ENCODE peak calls at places on chromosomes 7 and 10, in five cellular contexts. W is ascending aorta, D is transverse colon, I is K562, U is tibial artery. K is an unnamed sample.

GRCh38 chr10:71636588-71636987 is 83.0 kb downstream of the C10orf105 start:
- DNase-seq in U (no peak), I (no peak), D (no peak), W (no peak), K (no peak)

GRCh38 chr7:92953657-92954056 is 117.3 kb upstream of the CDK6 start:
- DNase-seq in U (no peak), W (no peak), D (no peak), I (no peak), K (no peak)

GRCh38 chr7:30252885-30253795 is 31.3 kb upstream of the ZNRF2 start:
- DNase-seq in D (peak), U (peak), I (no peak), W (no peak), K (peak)

GRCh38 chr7:6181136-6181535 is 91.3 kb downstream of the CYTH3 start:
- DNase-seq in W (peak), I (no peak), D (no peak), U (no peak), K (no peak)

GRCh38 chr10:83990126-83990525 is 149.2 kb upstream of the GHITM start:
- DNase-seq in D (peak), I (no peak), U (no peak), W (no peak), K (no peak)

GRCh38 chr7:51629206-51629605 is 312.6 kb upstream of the COBL start:
- DNase-seq in U (no peak), W (no peak), I (no peak), D (no peak), K (no peak)

GRCh38 chr10:115951242-115951641 is 321.8 kb downstream of the GFRA1 start:
- DNase-seq in D (no peak), I (no peak), U (no peak), W (no peak), K (no peak)

GRCh38 chr10:101536800-101537199 is 51.3 kb downstream of the POLL start:
- DNase-seq in D (no peak), I (peak), U (no peak), W (no peak), K (no peak)

GRCh38 chr7:15504376-15504775 is 57.4 kb downstream of the AGMO start:
- DNase-seq in U (no peak), W (no peak), I (no peak), D (no peak), K (no peak)

GRCh38 chr10:67086324-67087139 is 160.7 kb downstream of the LRRTM3 start:
- DNase-seq in W (no peak), D (no peak), I (no peak), U (no peak), K (no peak)

GRCh38 chr10:67965456-67965855 is 81.0 kb downstream of the SIRT1 start:
- DNase-seq in D (no peak), W (no peak), U (no peak), I (no peak), K (no peak)

DNA sequence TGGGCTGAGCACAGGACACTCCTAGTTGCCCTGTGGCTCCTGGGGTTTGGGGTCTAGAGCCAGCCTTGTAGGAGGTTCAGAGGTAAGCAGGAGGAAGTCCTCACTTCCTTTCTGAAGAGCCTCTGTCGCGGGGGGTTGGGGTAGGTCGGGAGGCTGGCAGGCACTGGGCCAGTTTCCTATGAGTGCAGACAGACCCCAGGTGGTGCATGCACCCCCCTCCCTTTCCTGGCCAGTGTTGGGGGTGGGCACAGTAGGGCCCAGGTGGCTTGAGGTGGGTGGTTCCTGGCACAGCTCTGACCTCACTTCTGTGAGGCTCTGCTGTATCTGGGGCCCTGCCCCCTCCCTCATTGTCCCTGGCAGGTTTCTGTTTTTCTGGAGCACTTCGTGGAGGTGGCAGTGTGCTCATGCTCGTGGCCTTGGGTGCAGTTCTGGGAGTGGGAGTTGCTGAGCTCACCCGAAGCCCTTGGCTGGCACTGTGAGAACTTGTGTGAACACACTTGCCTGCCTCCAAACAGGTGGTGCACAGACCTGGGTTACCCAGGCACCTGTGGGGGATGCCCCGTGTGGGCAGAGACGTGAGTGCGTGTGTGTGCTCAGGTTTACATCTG is 1.8 kb downstream of the PALD1 start:
- DNase-seq in D (peak), U (no peak), I (no peak), W (no peak), K (no peak)
- H3K27ac ChIP-seq in D (peak), U (peak), I (no peak), W (peak), K (peak)

DNA sequence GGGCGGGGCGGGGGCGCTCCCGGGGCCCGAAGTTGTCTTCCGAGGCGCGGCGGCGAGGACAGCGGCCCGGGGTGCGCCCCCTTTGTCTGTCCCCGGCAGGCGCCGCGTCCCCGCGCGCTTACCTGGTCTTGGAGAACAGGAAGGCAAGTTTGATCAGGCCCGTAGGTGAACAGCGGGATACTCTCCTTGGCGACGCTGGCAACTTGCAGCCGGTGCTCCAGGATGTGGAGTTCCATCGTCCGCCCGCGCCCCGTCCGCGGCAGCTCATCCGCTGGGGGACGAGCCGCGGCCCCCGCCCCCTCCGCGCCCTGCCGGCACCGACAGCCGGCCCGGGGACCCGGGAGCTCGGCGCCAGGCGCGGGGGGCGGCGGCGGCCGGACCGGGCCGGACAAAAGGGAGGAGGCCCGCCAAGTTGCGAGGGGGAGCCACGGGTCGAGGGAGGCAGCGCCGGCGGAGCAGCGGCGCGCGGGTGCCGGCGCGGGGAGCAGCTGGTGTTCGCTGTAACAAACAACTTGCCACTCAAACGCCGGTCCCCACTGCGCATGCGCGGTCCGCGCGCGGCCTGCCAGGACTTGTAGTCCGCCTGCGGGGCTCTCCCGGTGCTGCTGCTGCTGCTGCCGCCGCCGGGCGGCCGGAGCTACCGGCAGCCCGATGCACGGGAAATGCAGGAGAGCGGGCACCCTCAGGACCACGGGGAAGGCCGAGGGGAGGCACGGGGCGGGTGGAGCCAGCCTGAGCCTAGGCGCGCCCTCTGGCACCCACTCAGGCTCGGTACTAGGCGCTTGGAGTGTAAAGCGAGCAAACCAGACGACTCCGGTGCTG is 35.6 kb upstream of the SPDYE3 start:
- DNase-seq in W (peak), U (peak), I (peak), D (peak), K (peak)
- TF ChIP-seq CTCF in W (peak), U (peak), I (peak), D (peak), K (peak)

DNA sequence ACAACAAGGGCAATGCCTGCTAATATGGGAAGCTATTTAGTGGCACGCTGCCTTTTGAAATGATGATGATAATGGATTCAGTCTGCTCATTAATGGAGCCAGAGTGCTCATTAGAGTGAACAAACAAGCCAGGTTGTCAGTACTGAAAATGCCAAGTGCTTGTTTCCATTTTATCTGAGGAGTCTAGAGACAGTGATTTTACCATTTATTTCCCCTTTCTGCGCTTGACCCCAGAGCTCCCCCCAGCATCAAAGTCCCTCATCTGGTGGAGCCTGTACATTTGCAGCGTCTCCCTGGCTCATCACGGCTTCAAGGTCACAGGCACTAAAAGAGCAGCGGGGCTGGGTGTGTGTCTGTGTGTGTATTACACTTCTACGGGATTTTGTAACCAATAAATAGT is 553.9 kb downstream of the TFEC start:
- DNase-seq in D (no peak), U (no peak), W (no peak), I (no peak), K (no peak)
- H3K4me3 ChIP-seq in D (peak), U (peak), W (peak), I (no peak), K (peak)

GRCh38 chr10:9061871-9062270 is 1007.4 kb downstream of the GATA3 start:
- DNase-seq in D (no peak), U (no peak), I (no peak), W (no peak), K (no peak)

GRCh38 chr10:9066152-9066551 is 1011.7 kb downstream of the GATA3 start:
- DNase-seq in I (no peak), W (no peak), D (no peak), U (no peak), K (no peak)

GRCh38 chr10:9056521-9056920 is 1002.0 kb downstream of the GATA3 start:
- DNase-seq in D (no peak), U (no peak), I (no peak), W (no peak), K (no peak)

DNA sequence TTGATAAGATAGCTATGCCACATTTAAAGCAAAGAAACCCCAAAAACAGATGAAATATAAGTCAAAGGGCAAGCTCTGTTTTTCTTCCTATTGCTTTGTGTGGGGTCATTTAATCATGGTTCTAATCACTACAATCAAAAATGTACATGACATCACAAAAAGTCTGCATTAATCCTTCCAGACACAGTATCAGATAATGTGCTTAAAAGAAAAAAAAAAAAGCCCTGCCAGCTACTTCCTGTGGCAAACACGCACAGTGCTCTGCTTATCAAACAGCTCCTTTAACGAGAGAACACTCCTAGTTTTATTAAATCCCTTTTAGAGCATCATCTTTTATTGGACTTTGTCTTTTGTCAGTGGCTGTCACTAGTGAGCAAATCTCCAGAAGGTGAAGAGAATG is 1005.8 kb downstream of the GATA3 start:
- DNase-seq in W (no peak), I (no peak), U (no peak), D (no peak), K (no peak)
- H3K27ac ChIP-seq in W (no peak), I (no peak), U (no peak), D (no peak), K (no peak)

GRCh38 chr10:75545333-75545732 is 113.9 kb downstream of the LRMDA start:
- DNase-seq in W (no peak), I (no peak), U (no peak), D (no peak), K (no peak)
- TF ChIP-seq CTCF in W (no peak), I (no peak), U (no peak), D (no peak), K (no peak)

GRCh38 chr10:76397957-76398665 is 966.7 kb downstream of the LRMDA start:
- DNase-seq in W (no peak), I (no peak), D (no peak), U (no peak), K (no peak)
- H3K4me3 ChIP-seq in W (peak), I (no peak), D (no peak), U (no peak), K (no peak)

DNA sequence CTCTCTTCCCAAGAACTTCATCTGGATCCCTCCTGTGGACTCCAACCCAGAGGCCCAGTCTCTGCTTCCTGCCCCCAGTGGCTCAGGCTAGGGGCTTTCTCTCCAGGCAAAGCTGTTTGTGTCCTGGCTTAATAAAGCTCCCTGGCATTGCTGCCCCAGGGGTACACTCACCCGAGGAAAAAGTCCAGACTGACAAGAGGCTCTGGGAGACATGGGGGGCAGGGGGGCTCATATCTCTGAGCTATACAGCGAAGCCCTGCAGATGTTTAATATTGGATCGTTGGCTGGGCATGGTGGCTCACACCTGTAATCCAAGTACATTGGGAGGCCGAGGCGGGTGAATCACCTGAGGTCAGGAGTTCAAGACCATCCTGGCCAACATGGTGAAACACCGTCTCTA is 10.7 kb upstream of the COMTD1 start:
- DNase-seq in I (no peak), W (peak), U (no peak), D (no peak), K (no peak)
- H3K27ac ChIP-seq in I (no peak), W (no peak), U (no peak), D (no peak), K (no peak)